ENCODE peak calls at places on chromosome 15, in six cellular contexts. E is astrocyte, S is neural progenitor cell, Q is GM23248, W is osteoblast, L is GM23338. O is an unnamed sample. For H3K79me2, the result is how much of the 10 kb centered on the place peaks cover.

GRCh38 chr15:67176195-67176971 is 78.1 kb downstream of the AAGAB start:
- DNase-seq in W (no peak), Q (no peak), L (peak), S (peak), E (no peak), O (peak)

GRCh38 chr15:69792823-69793222 is 304.9 kb downstream of the TLE3 start:
- DNase-seq in L (no peak), Q (no peak), W (no peak), E (no peak), S (no peak), O (no peak)

GRCh38 chr15:81293728-81294500 is 30.0 kb downstream of the STARD5 start:
- DNase-seq in L (no peak), E (no peak), S (no peak), W (no peak), Q (no peak), O (no peak)

GRCh38 chr15:46996331-46996730 is 721.0 kb upstream of the SEMA6D start:
- DNase-seq in W (no peak), S (no peak), Q (no peak), E (no peak), L (no peak), O (peak)

GRCh38 chr15:88574646-88575045 is 28.2 kb upstream of the DET1 start:
- DNase-seq in S (peak), L (peak), Q (no peak), W (peak), E (no peak), O (peak)

GRCh38 chr15:72365844-72366243 is 10.0 kb downstream of the HEXA start:
- DNase-seq in E (no peak), Q (no peak), L (no peak), W (no peak), S (no peak), O (no peak)

GRCh38 chr15:92883643-92884458 is 16.3 kb upstream of the CHD2 start:
- DNase-seq in E (peak), Q (peak), S (no peak), W (peak), L (peak), O (peak)

GRCh38 chr15:70376031-70376928 is 278.6 kb upstream of the TLE3 start:
- DNase-seq in S (peak), E (no peak), L (peak), W (peak), Q (no peak), O (peak)

GRCh38 chr15:55546718-55547117 is 38.7 kb upstream of the DNAAF4 start:
- DNase-seq in E (peak), W (no peak), L (no peak), Q (no peak), S (no peak), O (no peak)

GRCh38 chr15:85029221-85029620 is 47.6 kb downstream of the PDE8A start:
- DNase-seq in S (no peak), W (no peak), E (no peak), L (no peak), Q (no peak), O (no peak)
- H3K79me2 ChIP-seq in S (under half), W (half or more), E (half or more), L (under half), Q (half or more), O (under half)

DNA sequence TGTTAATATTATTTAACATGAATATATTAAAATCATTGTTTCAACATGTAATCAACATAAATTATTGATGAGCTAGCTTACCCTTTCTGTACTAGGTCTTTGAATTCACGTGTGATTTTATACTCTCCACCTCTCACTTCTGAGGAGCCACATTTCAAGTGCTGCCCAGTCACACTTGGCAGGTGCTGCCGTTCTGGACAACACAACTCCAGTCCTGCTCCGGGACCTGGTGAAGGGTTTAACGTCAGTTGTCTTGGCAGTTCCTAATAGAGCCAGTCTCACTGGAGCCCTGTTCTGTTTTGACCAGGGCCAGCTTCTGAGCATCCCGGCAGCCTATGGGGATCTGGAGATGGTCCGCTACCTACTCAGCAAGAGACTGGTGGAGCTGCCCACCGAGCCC is 64.1 kb downstream of the LRRK1 start:
- DNase-seq in W (no peak), E (no peak), S (no peak), Q (no peak), L (no peak), O (no peak)
- H3K79me2 ChIP-seq in W (under half), E (under half), S (under half), Q (under half), L (under half), O (under half)

DNA sequence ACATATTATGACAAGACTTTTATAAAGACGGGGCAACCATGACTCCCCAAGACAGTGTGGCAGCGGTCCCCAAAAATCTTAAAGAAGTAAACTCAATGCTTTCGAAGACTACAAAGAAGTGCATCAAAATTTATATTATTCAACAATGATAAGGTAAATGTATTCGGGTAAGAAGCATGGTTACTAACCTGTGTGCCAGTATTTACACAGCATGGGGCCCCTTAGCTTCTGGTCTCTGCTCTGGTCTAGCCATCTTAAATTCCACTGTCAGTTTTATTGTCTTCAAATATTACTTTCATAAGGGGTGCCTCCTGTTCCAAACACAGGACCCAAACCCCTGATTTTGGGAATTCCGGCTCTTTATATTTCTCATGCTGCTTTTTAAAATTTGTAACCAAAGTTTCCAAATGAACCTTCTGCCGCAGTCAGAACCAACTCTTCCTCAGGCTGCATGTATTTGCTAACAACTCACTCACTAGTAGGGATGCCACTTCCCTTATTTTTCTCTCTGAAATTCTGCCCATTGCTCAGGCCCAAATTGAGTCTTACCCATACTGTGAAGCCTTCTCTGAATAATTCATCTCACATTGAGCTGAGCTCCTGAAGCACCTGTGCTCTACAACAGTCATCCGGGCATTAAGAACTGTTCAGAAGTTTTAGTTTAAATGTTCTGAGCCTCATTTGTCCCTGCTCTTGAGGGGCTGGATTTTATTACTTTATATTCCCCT is 1.2 kb downstream of the TTC23 start:
- DNase-seq in E (no peak), W (no peak), Q (peak), S (peak), L (peak), O (no peak)
- H3K79me2 ChIP-seq in E (under half), W (under half), Q (half or more), S (under half), L (under half), O (under half)

GRCh38 chr15:48602358-48603122 is 43.0 kb downstream of the FBN1 start:
- DNase-seq in L (peak), E (peak), S (no peak), W (no peak), Q (peak), O (peak)
- H3K79me2 ChIP-seq in L (under half), E (half or more), S (under half), W (half or more), Q (half or more), O (under half)

GRCh38 chr15:59367022-59367451 is 5.6 kb downstream of the MYO1E start:
- DNase-seq in E (no peak), W (no peak), Q (peak), L (no peak), S (no peak), O (no peak)

GRCh38 chr15:59371458-59372351 is 966 bp downstream of the MYO1E start:
- DNase-seq in L (peak), Q (peak), E (no peak), S (peak), W (peak), O (peak)

GRCh38 chr15:59372352-59373211 is at the start of gene MYO1E:
- DNase-seq in E (peak), W (peak), S (peak), Q (peak), L (peak), O (peak)

GRCh38 chr15:59366368-59367021 is 6.2 kb downstream of the MYO1E start:
- DNase-seq in Q (peak), L (no peak), W (no peak), E (no peak), S (no peak), O (no peak)

DNA sequence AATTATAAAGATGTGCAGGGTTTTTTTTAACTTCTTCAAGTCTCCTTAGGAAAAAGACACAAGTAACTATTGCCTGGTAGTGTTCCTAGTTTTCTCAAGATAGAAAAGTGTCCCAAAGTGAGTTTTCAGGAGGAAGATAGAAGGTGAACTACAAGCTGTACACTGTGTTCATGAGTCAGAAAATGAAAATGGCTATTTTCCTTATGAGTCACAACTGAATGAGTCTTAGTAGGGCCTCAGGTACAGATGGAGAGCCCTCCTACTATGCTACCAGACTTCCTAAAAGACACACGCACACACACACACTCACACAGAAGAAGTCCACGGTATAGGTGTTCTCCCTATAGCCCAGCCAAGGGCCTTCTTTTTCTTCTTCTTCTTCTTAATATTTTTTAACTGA is 3.1 kb downstream of the MYO1E start:
- DNase-seq in E (no peak), Q (peak), W (peak), S (no peak), L (no peak), O (no peak)
- H3K79me2 ChIP-seq in E (half or more), Q (half or more), W (half or more), S (under half), L (half or more), O (under half)

GRCh38 chr15:83206387-83206970 is 1.1 kb downstream of the HDGFL3 start:
- DNase-seq in Q (peak), W (no peak), S (no peak), E (no peak), L (peak), O (peak)
- H3K79me2 ChIP-seq in Q (half or more), W (under half), S (half or more), E (half or more), L (half or more), O (under half)

GRCh38 chr15:84685304-84685703 is 27.3 kb upstream of the NMB start:
- DNase-seq in L (no peak), W (peak), S (no peak), E (peak), Q (peak), O (no peak)
- H3K79me2 ChIP-seq in L (under half), W (under half), S (under half), E (under half), Q (half or more), O (under half)